ENCODE peak calls at places on chromosomes 1 and 21, in ten cellular contexts. G, E, N, K, Z, T, R, L, Y and B are unnamed samples.

GRCh38 chr1:218665216-218665615 is 320.1 kb downstream of the TGFB2 start:
- DNase-seq in Y (no peak), N (no peak), Z (no peak), G (peak; percentile 43), K (peak; percentile 44), T (no peak), E (peak; percentile 34), L (peak; percentile 76), R (no peak), B (no peak)

GRCh38 chr1:154574715-154575114 is 7.1 kb downstream of the CHRNB2 start:
- DNase-seq in Y (no peak), K (no peak), N (no peak), L (peak; percentile 56), E (no peak), T (no peak), R (peak; percentile 75), G (no peak), Z (no peak), B (peak; percentile 27)

GRCh38 chr1:44721521-44722361 is 9.2 kb downstream of the RNU5D-1 start:
- DNase-seq in R (peak; percentile 97), Y (no peak), G (peak; percentile 48), Z (no peak), L (peak; percentile 98), N (no peak), T (peak; percentile 95), K (peak; percentile 23), E (no peak), B (peak; percentile 95)

GRCh38 chr1:175665628-175666027 is 77.8 kb downstream of the TNR start:
- DNase-seq in E (no peak), L (no peak), T (no peak), K (no peak), N (no peak), Z (no peak), R (no peak), G (no peak), Y (no peak), B (no peak)

GRCh38 chr1:236394905-236395779 is 1.1 kb downstream of the EDARADD start:
- DNase-seq in T (no peak), E (no peak), R (no peak), Z (peak; percentile 22), N (peak; percentile 41), Y (no peak), K (peak; percentile 16), G (peak; percentile 17), L (peak; percentile 48), B (peak; percentile 63)

GRCh38 chr1:66291047-66291864 is 242.7 kb upstream of the SGIP1 start:
- DNase-seq in L (no peak), R (no peak), T (no peak), G (no peak), Y (no peak), K (no peak), N (no peak), Z (no peak), E (no peak), B (no peak)

GRCh38 chr1:170318141-170318540 is 172.4 kb downstream of the NTMT2 start:
- DNase-seq in N (no peak), R (no peak), L (no peak), Z (no peak), E (no peak), K (no peak), T (no peak), G (no peak), Y (no peak), B (no peak)

GRCh38 chr1:8083739-8084484 is 57.8 kb upstream of the ERRFI1 start:
- DNase-seq in G (no peak), T (no peak), Z (no peak), Y (no peak), K (no peak), E (peak; percentile 19), L (no peak), R (no peak), N (no peak), B (no peak)

GRCh38 chr1:109397451-109398342 is at the start of gene SORT1:
- DNase-seq in K (peak; percentile 88), R (peak; percentile 94), Z (peak; percentile 74), L (peak; percentile 77), E (peak; percentile 90), N (peak; percentile 87), T (peak; percentile 58), Y (peak; percentile 32), G (peak; percentile 79), B (peak; percentile 80)

GRCh38 chr1:209633335-209633997 is 18.8 kb downstream of the LAMB3 start:
- DNase-seq in N (no peak), E (no peak), T (no peak), K (no peak), Z (no peak), Y (no peak), L (no peak), G (no peak), R (no peak), B (no peak)

GRCh38 chr1:10122926-10123325 is 87.4 kb upstream of the KIF1B start:
- DNase-seq in R (no peak), Y (peak; percentile 76), N (no peak), G (peak; percentile 31), E (no peak), K (no peak), Z (no peak), L (no peak), T (no peak), B (no peak)

GRCh38 chr1:206693029-206693428 is 8.3 kb downstream of the MAPKAPK2 start:
- DNase-seq in Z (peak; percentile 41), E (peak; percentile 85), Y (no peak), R (no peak), K (peak; percentile 90), G (peak; percentile 82), L (no peak), T (no peak), N (peak; percentile 51), B (no peak)

GRCh38 chr1:37890378-37891014 is 31.1 kb upstream of the MTF1 start:
- DNase-seq in N (no peak), Y (no peak), G (no peak), L (peak; percentile 43), Z (no peak), R (peak; percentile 75), K (no peak), T (no peak), E (no peak), B (peak; percentile 10)

GRCh38 chr1:68470388-68470970 is 20.7 kb upstream of the RPE65 start:
- DNase-seq in L (peak; percentile 23), T (no peak), N (no peak), G (no peak), K (no peak), Y (no peak), Z (no peak), R (no peak), E (no peak), B (peak; percentile 6)
- TF ChIP-seq CTCF in L (peak; percentile 65), T (peak; percentile 76), N (peak; percentile 29), G (no peak), K (peak; percentile 72), Y (peak; percentile 75), Z (no peak), R (peak; percentile 79), E (peak; percentile 52), B (no peak)

GRCh38 chr1:17207046-17207445 is 2.1 kb downstream of the PADI1 start:
- DNase-seq in N (no peak), T (no peak), E (peak; percentile 36), K (peak; percentile 36), Z (no peak), L (no peak), R (peak; percentile 81), G (no peak), Y (no peak), B (no peak)
- TF ChIP-seq CTCF in N (no peak), T (no peak), E (no peak), K (no peak), Z (no peak), L (no peak), R (no peak), G (no peak), Y (no peak), B (no peak)

DNA sequence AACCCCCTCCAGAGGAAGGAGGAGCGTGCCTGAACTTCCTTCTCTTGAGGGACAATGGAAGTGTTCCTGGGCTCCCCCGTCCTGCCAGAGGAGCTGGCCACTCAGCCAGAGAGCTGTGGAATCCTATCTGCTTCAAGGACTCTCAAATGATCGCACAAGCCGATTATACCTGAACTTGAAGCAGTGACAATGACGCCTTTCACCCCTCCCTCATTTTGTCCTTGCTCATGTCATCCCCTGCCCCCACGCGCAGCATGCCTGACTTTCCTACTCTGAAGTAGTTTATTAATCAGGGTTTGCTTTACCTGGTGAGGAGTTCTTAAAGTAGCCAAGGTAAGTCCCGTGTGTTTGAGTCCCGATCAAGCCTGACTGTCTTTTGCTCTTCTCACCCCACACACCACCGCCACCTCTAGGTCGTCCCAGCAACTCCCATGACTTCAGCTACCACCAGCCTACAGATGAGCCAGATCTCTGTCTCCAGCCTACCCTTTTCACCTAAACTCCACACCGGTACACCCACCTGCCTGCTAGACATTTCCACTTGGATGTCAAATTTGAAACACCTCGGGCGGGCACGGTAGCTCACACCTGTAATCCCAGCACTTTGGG is 25.0 kb upstream of the PRELP start:
- DNase-seq in G (no peak), E (no peak), N (no peak), R (peak; percentile 32), K (no peak), L (no peak), T (no peak), Z (no peak), Y (no peak), B (no peak)
- TF ChIP-seq CTCF in G (no peak), E (no peak), N (no peak), R (peak; percentile 65), K (no peak), L (no peak), T (no peak), Z (no peak), Y (peak; percentile 2), B (no peak)

GRCh38 chr21:24046816-24047443 is 1560.4 kb downstream of the MRPL39 start:
- DNase-seq in E (no peak), G (no peak), R (no peak), Z (no peak), L (no peak), N (no peak), K (no peak), Y (no peak), T (no peak), B (no peak)

GRCh38 chr21:24042687-24043086 is 1564.6 kb downstream of the MRPL39 start:
- DNase-seq in E (no peak), Z (no peak), L (no peak), K (no peak), Y (no peak), N (no peak), R (no peak), T (no peak), G (no peak), B (no peak)

GRCh38 chr21:24045373-24045772 is 1561.9 kb downstream of the MRPL39 start:
- DNase-seq in E (no peak), T (no peak), L (no peak), K (no peak), Z (no peak), G (no peak), N (no peak), R (no peak), Y (no peak), B (no peak)

GRCh38 chr21:24050233-24050632 is 1557.0 kb downstream of the MRPL39 start:
- DNase-seq in L (no peak), E (no peak), R (no peak), Z (no peak), Y (no peak), T (no peak), N (no peak), G (no peak), K (no peak), B (no peak)

DNA sequence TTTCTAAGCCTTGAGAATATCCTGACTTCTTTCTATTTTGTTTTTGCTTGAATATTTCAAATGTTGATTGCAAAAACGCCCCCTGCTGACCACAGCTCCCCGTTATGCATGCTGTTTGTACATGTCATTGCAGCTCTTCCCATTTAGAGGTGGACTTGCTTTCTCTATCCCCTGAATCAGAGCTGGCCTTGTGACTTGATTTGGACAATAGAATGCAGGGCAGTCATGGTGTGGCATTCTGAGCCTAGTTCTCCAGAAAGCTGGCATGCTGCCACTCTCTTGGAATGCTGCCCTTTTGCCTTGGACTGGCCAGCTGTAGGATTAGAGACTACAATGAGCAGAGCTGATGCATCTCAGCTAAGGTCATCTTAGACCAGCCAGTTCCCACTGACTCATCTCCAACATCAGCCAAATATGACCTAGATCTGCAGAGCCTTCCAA is 1561.5 kb downstream of the MRPL39 start:
- DNase-seq in Y (no peak), N (peak; percentile 20), K (peak; percentile 66), R (no peak), L (peak; percentile 94), G (peak; percentile 49), Z (peak; percentile 37), E (peak; percentile 53), T (peak; percentile 34), B (peak; percentile 61)
- TF ChIP-seq CTCF in Y (no peak), N (no peak), K (peak; percentile 48), R (peak; percentile 50), L (peak; percentile 13), G (no peak), Z (no peak), E (no peak), T (peak; percentile 11), B (peak; percentile 46)